ENCODE peak calls at places on chromosomes 13 and 19, in nine cellular contexts. G, Z, E, S, W, B, C, R and T are unnamed samples.

GRCh38 chr19:50858896-50859295 is 4.2 kb downstream of the KLK3 start:
- DNase-seq in G (no peak), Z (no peak), E (no peak), S (no peak), W (no peak), B (no peak), C (no peak), R (peak), T (no peak)

GRCh38 chr19:4557971-4558941 is 1.2 kb downstream of the SEMA6B start:
- DNase-seq in G (peak), Z (no peak), E (no peak), S (no peak), W (no peak), B (no peak), C (peak), R (no peak), T (peak)

GRCh38 chr13:62512194-62513141 is 1096.8 kb upstream of the PCDH20 start:
- DNase-seq in G (no peak), Z (no peak), E (peak), S (no peak), W (peak), B (no peak), C (peak), R (no peak), T (no peak)

GRCh38 chr19:1253514-1254080 is 5.2 kb downstream of the MIDN start:
- DNase-seq in G (no peak), Z (no peak), E (peak), S (no peak), W (no peak), B (no peak), C (peak), R (no peak), T (peak)

GRCh38 chr19:7595466-7596133 is at the start of gene CAMSAP3:
- DNase-seq in G (peak), Z (no peak), E (no peak), S (no peak), W (peak), B (peak), C (peak), R (peak), T (peak)

GRCh38 chr19:53730391-53730790 is 93.7 kb downstream of the NLRP12 start:
- DNase-seq in G (no peak), Z (no peak), E (no peak), S (no peak), W (no peak), B (no peak), C (no peak), R (no peak), T (no peak)

GRCh38 chr13:74554581-74555290 is 420.5 kb upstream of the KLF12 start:
- DNase-seq in G (no peak), Z (no peak), E (no peak), S (no peak), W (no peak), B (no peak), C (no peak), R (no peak), T (no peak)

GRCh38 chr13:21657538-21657937 is 13.3 kb upstream of the FGF9 start:
- DNase-seq in G (no peak), Z (no peak), E (no peak), S (no peak), W (no peak), B (no peak), C (no peak), R (no peak), T (no peak)

GRCh38 chr19:29173896-29174295 is 39.1 kb downstream of the UQCRFS1 start:
- DNase-seq in G (no peak), Z (no peak), E (no peak), S (no peak), W (no peak), B (no peak), C (no peak), R (no peak), T (no peak)

GRCh38 chr19:4453232-4454179 is 4.1 kb downstream of the UBXN6 start:
- DNase-seq in G (no peak), Z (no peak), E (no peak), S (no peak), W (no peak), B (no peak), C (no peak), R (no peak), T (peak)

GRCh38 chr19:10468133-10468532 is 35.0 kb downstream of the KEAP1 start:
- DNase-seq in G (no peak), Z (no peak), E (no peak), S (no peak), W (no peak), B (no peak), C (no peak), R (no peak), T (no peak)

GRCh38 chr13:43285891-43286602 is 262.7 kb downstream of the DNAJC15 start:
- DNase-seq in G (no peak), Z (no peak), E (no peak), S (no peak), W (no peak), B (no peak), C (no peak), R (no peak), T (no peak)

GRCh38 chr13:97001641-97002040 is 7.4 kb upstream of the OXGR1 start:
- DNase-seq in G (no peak), Z (no peak), E (no peak), S (no peak), W (no peak), B (no peak), C (no peak), R (no peak), T (no peak)

GRCh38 chr19:46678110-46678732 is 17.2 kb upstream of the DACT3 start:
- DNase-seq in G (peak), Z (no peak), E (peak), S (peak), W (peak), B (peak), C (peak), R (no peak), T (no peak)

GRCh38 chr19:42412661-42413076 is 14.5 kb downstream of the LIPE start:
- DNase-seq in G (no peak), Z (no peak), E (no peak), S (no peak), W (no peak), B (no peak), C (no peak), R (no peak), T (no peak)

GRCh38 chr19:34124828-34125227 is 47.5 kb upstream of the LSM14A start:
- DNase-seq in G (no peak), Z (no peak), E (no peak), S (no peak), W (no peak), B (no peak), C (no peak), R (no peak), T (no peak)

GRCh38 chr13:114275309-114275708 is 6.1 kb upstream of the UPF3A start:
- DNase-seq in G (no peak), Z (no peak), E (no peak), S (no peak), W (no peak), B (no peak), C (no peak), R (no peak), T (no peak)

GRCh38 chr19:46489445-46490272 is 6.0 kb downstream of the PNMA8B start:
- DNase-seq in G (no peak), Z (no peak), E (no peak), S (peak), W (no peak), B (no peak), C (no peak), R (no peak), T (no peak)

GRCh38 chr19:3890590-3890989 is 10.1 kb downstream of the ATCAY start:
- DNase-seq in G (no peak), Z (no peak), E (no peak), S (no peak), W (no peak), B (no peak), C (no peak), R (no peak), T (no peak)

GRCh38 chr13:60016229-60016628 is 147.5 kb downstream of the DIAPH3 start:
- DNase-seq in G (no peak), Z (no peak), E (no peak), S (no peak), W (no peak), B (no peak), C (no peak), R (no peak), T (no peak)

GRCh38 chr13:48232420-48233096 is 448 bp upstream of the ITM2B start:
- DNase-seq in G (no peak), Z (peak), E (peak), S (no peak), W (no peak), B (no peak), C (peak), R (no peak), T (no peak)

GRCh38 chr19:3471954-3472655 is 8.2 kb downstream of the SMIM24 start:
- DNase-seq in G (peak), Z (no peak), E (no peak), S (no peak), W (no peak), B (peak), C (peak), R (no peak), T (no peak)

GRCh38 chr19:58352760-58353671 is at the start of gene A1BG:
- DNase-seq in G (no peak), Z (no peak), E (no peak), S (no peak), W (no peak), B (no peak), C (no peak), R (no peak), T (peak)

GRCh38 chr19:41324921-41325639 is 15.1 kb downstream of the CCDC97 start:
- DNase-seq in G (no peak), Z (peak), E (peak), S (peak), W (no peak), B (no peak), C (peak), R (no peak), T (peak)

GRCh38 chr13:98848736-98849135 is 96.3 kb upstream of the SLC15A1 start:
- DNase-seq in G (no peak), Z (no peak), E (no peak), S (no peak), W (no peak), B (no peak), C (no peak), R (no peak), T (no peak)

GRCh38 chr13:97946951-97947588 is 6.4 kb upstream of the IPO5 start:
- DNase-seq in G (no peak), Z (no peak), E (no peak), S (no peak), W (no peak), B (no peak), C (no peak), R (no peak), T (no peak)

GRCh38 chr13:61466280-61466679 is 50.6 kb upstream of the PCDH20 start:
- DNase-seq in G (no peak), Z (no peak), E (no peak), S (no peak), W (no peak), B (no peak), C (no peak), R (no peak), T (no peak)

GRCh38 chr13:111256946-111257345 is 63.5 kb upstream of the TEX29 start:
- DNase-seq in G (no peak), Z (no peak), E (no peak), S (no peak), W (no peak), B (no peak), C (no peak), R (no peak), T (no peak)

GRCh38 chr13:60448907-60449510 is 52.0 kb downstream of the TDRD3 start:
- DNase-seq in G (no peak), Z (no peak), E (peak), S (no peak), W (no peak), B (no peak), C (peak), R (no peak), T (no peak)

GRCh38 chr19:49712397-49712859 is 21.5 kb downstream of the CPT1C start:
- DNase-seq in G (no peak), Z (peak), E (peak), S (peak), W (peak), B (no peak), C (peak), R (no peak), T (no peak)

GRCh38 chr19:19615086-19615485 is 3.4 kb downstream of the PBX4 start:
- DNase-seq in G (no peak), Z (no peak), E (no peak), S (no peak), W (no peak), B (peak), C (no peak), R (no peak), T (no peak)

GRCh38 chr19:10402441-10403038 is 802 bp downstream of the CDC37 start:
- DNase-seq in G (no peak), Z (no peak), E (no peak), S (peak), W (no peak), B (no peak), C (no peak), R (no peak), T (no peak)

GRCh38 chr19:11070123-11070522 is 19.1 kb upstream of the LDLR start:
- DNase-seq in G (no peak), Z (no peak), E (no peak), S (no peak), W (no peak), B (no peak), C (no peak), R (no peak), T (no peak)